ENCODE peak calls at places on chromosomes 6 and 20, in nine cellular contexts. O is NB4; A is Peyer's patch; Q is OCI-LY7; L is heart left ventricle; F is Caco-2; B is DND-41; T is IMR-90; D is CD8-positive, alpha-beta T cell. E is an unnamed sample.

GRCh38 chr6:108847738-108848115 is 495 bp upstream of the ARMC2 start:
- DNase-seq in O (no peak), A (no peak), Q (no peak), L (no peak), F (peak), B (no peak), T (no peak), D (no peak), E (no peak)

GRCh38 chr6:113120577-113121285 is 736.4 kb upstream of the MARCKS start:
- DNase-seq in O (peak), A (no peak), Q (no peak), L (no peak), F (no peak), B (no peak), T (peak), D (no peak), E (no peak)

GRCh38 chr20:36677422-36677771 is 31.4 kb upstream of the SLA2 start:
- DNase-seq in O (no peak), A (no peak), Q (no peak), L (no peak), F (no peak), B (no peak), T (no peak), D (no peak), E (no peak)

GRCh38 chr20:61693055-61693600 is 372.6 kb downstream of the TAF4 start:
- DNase-seq in O (no peak), A (no peak), Q (no peak), L (no peak), F (no peak), B (no peak), T (no peak), D (no peak), E (no peak)

GRCh38 chr20:22001886-22002285 is 296.4 kb downstream of the PAX1 start:
- DNase-seq in O (no peak), A (no peak), Q (no peak), L (no peak), F (no peak), B (no peak), T (no peak), D (no peak), E (no peak)

GRCh38 chr6:40569162-40569920 is 17.8 kb downstream of the LRFN2 start:
- DNase-seq in O (no peak), A (no peak), Q (no peak), L (no peak), F (no peak), B (no peak), T (no peak), D (no peak), E (no peak)

GRCh38 chr6:7579850-7580249 is 10.1 kb upstream of the SNRNP48 start:
- DNase-seq in O (no peak), A (no peak), Q (no peak), L (no peak), F (no peak), B (no peak), T (no peak), D (no peak), E (no peak)

GRCh38 chr20:64101731-64102621 is 5.4 kb downstream of the NPBWR2 start:
- DNase-seq in O (peak), A (peak), Q (peak), L (no peak), F (peak), B (peak), T (no peak), D (peak), E (no peak)

GRCh38 chr6:162421004-162421403 is 306.6 kb downstream of the PRKN start:
- DNase-seq in O (no peak), A (no peak), Q (no peak), L (no peak), F (no peak), B (no peak), T (no peak), D (no peak), E (no peak)

GRCh38 chr20:6783752-6784725 is 16.6 kb downstream of the BMP2 start:
- DNase-seq in O (peak), A (no peak), Q (no peak), L (peak), F (no peak), B (no peak), T (no peak), D (no peak), E (no peak)

GRCh38 chr6:157789861-157790260 is 33.2 kb upstream of the SNX9 start:
- DNase-seq in O (peak), A (no peak), Q (no peak), L (no peak), F (peak), B (no peak), T (no peak), D (no peak), E (no peak)

GRCh38 chr6:3928111-3928510 is 78.9 kb downstream of the FAM50B start:
- DNase-seq in O (no peak), A (no peak), Q (no peak), L (no peak), F (no peak), B (no peak), T (no peak), D (no peak), E (no peak)

GRCh38 chr6:52241819-52242218 is 2.5 kb downstream of the IL17F start:
- DNase-seq in O (no peak), A (no peak), Q (no peak), L (no peak), F (no peak), B (no peak), T (no peak), D (no peak), E (no peak)

GRCh38 chr6:119552016-119552415 is 202.5 kb upstream of the MAN1A1 start:
- DNase-seq in O (no peak), A (no peak), Q (no peak), L (no peak), F (no peak), B (no peak), T (no peak), D (no peak), E (no peak)

GRCh38 chr20:20395856-20396600 is 28.1 kb downstream of the INSM1 start:
- DNase-seq in O (no peak), A (no peak), Q (no peak), L (no peak), F (no peak), B (no peak), T (no peak), D (no peak), E (no peak)

GRCh38 chr6:18091382-18091781 is 31.1 kb downstream of the NHLRC1 start:
- DNase-seq in O (no peak), A (no peak), Q (no peak), L (no peak), F (no peak), B (no peak), T (no peak), D (no peak), E (no peak)

GRCh38 chr6:148440877-148441453 is 98.3 kb downstream of the SASH1 start:
- DNase-seq in O (no peak), A (peak), Q (no peak), L (peak), F (no peak), B (no peak), T (peak), D (no peak), E (no peak)

GRCh38 chr6:139334791-139335446 is 39.5 kb downstream of the CITED2 start:
- DNase-seq in O (peak), A (no peak), Q (no peak), L (peak), F (no peak), B (no peak), T (peak), D (no peak), E (no peak)

GRCh38 chr6:9116026-9116425 is 680.7 kb upstream of the SLC35B3 start:
- DNase-seq in O (peak), A (no peak), Q (no peak), L (no peak), F (no peak), B (no peak), T (peak), D (no peak), E (no peak)

GRCh38 chr20:43238833-43239232 is 49.1 kb upstream of the PTPRT start:
- DNase-seq in O (no peak), A (no peak), Q (peak), L (no peak), F (peak), B (no peak), T (no peak), D (no peak), E (peak)

GRCh38 chr20:22379472-22379871 is 204.9 kb downstream of the FOXA2 start:
- DNase-seq in O (peak), A (no peak), Q (no peak), L (no peak), F (no peak), B (no peak), T (no peak), D (no peak), E (no peak)

GRCh38 chr6:151681426-151682059 is 125.9 kb upstream of the ESR1 start:
- DNase-seq in O (no peak), A (no peak), Q (no peak), L (peak), F (no peak), B (peak), T (no peak), D (no peak), E (no peak)

GRCh38 chr6:90533615-90534336 is 53.1 kb downstream of the MAP3K7 start:
- DNase-seq in O (no peak), A (no peak), Q (no peak), L (no peak), F (no peak), B (no peak), T (no peak), D (no peak), E (no peak)

GRCh38 chr6:27503436-27504030 is 30.6 kb upstream of the ZNF184 start:
- DNase-seq in O (peak), A (peak), Q (peak), L (peak), F (peak), B (peak), T (peak), D (peak), E (peak)

GRCh38 chr6:131828946-131829345 is 21.1 kb downstream of the ENPP1 start:
- DNase-seq in O (no peak), A (no peak), Q (no peak), L (no peak), F (no peak), B (no peak), T (no peak), D (no peak), E (no peak)

GRCh38 chr20:3663858-3664257 is 659 bp upstream of the GFRA4 start:
- DNase-seq in O (no peak), A (no peak), Q (no peak), L (no peak), F (no peak), B (no peak), T (no peak), D (no peak), E (no peak)

GRCh38 chr6:71394001-71394432 is 105.4 kb downstream of the OGFRL1 start:
- DNase-seq in O (no peak), A (no peak), Q (no peak), L (no peak), F (no peak), B (no peak), T (peak), D (no peak), E (no peak)

GRCh38 chr6:78611886-78612480 is 255.4 kb upstream of the IRAK1BP1 start:
- DNase-seq in O (peak), A (no peak), Q (peak), L (no peak), F (no peak), B (no peak), T (no peak), D (no peak), E (peak)

GRCh38 chr6:129852257-129852858 is 8.8 kb downstream of the TMEM244 start:
- DNase-seq in O (peak), A (no peak), Q (no peak), L (no peak), F (no peak), B (no peak), T (peak), D (no peak), E (peak)

GRCh38 chr6:135081966-135082365 is 27.3 kb upstream of the HBS1L start:
- DNase-seq in O (no peak), A (no peak), Q (no peak), L (no peak), F (no peak), B (no peak), T (no peak), D (no peak), E (no peak)

GRCh38 chr6:141335476-141335875 is 797.2 kb upstream of the GJE1 start:
- DNase-seq in O (no peak), A (no peak), Q (no peak), L (no peak), F (no peak), B (no peak), T (no peak), D (no peak), E (no peak)

GRCh38 chr20:63483834-63484233 is 11.4 kb upstream of the KCNQ2 start:
- DNase-seq in O (no peak), A (no peak), Q (no peak), L (no peak), F (peak), B (no peak), T (no peak), D (no peak), E (no peak)

GRCh38 chr20:48785256-48785655 is 42.5 kb downstream of the PREX1 start:
- DNase-seq in O (no peak), A (no peak), Q (no peak), L (no peak), F (no peak), B (no peak), T (no peak), D (no peak), E (no peak)

GRCh38 chr20:20491110-20491783 is 123.3 kb downstream of the INSM1 start:
- DNase-seq in O (no peak), A (no peak), Q (no peak), L (no peak), F (no peak), B (no peak), T (peak), D (no peak), E (no peak)

GRCh38 chr20:31516651-31517050 is 2.4 kb downstream of the HM13 start:
- DNase-seq in O (no peak), A (no peak), Q (no peak), L (no peak), F (no peak), B (no peak), T (no peak), D (no peak), E (no peak)

GRCh38 chr20:31516166-31516565 is 1.9 kb downstream of the HM13 start:
- DNase-seq in O (no peak), A (no peak), Q (no peak), L (no peak), F (no peak), B (no peak), T (no peak), D (no peak), E (no peak)

GRCh38 chr20:31514154-31515071 is at the start of gene HM13:
- DNase-seq in O (peak), A (peak), Q (peak), L (peak), F (peak), B (peak), T (peak), D (peak), E (peak)

GRCh38 chr20:31515072-31515774 is 981 bp downstream of the HM13 start:
- DNase-seq in O (no peak), A (no peak), Q (no peak), L (no peak), F (no peak), B (no peak), T (no peak), D (no peak), E (no peak)

DNA sequence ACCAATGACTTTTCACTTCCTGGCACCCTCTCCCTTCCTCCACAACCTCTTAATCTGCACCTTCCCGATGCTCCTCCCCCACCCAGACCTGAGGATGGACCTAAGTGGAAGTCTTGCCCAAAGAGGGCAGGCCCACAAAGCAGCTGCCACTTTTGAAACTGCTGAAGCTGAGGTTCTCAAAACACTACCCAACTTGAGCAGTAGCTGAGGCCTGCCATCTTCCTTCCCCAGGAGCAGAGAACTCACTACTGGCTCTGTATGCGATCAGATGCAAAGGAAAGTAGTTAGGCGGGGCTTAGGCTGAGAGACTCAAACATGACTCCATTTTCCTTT is 1.5 kb downstream of the HM13 start:
- DNase-seq in O (peak), A (no peak), Q (peak), L (no peak), F (no peak), B (no peak), T (no peak), D (no peak), E (no peak)
- H3K4me3 ChIP-seq in O (peak), A (peak), Q (peak), L (peak), F (peak), B (peak), T (peak), D (no peak), E (peak)

DNA sequence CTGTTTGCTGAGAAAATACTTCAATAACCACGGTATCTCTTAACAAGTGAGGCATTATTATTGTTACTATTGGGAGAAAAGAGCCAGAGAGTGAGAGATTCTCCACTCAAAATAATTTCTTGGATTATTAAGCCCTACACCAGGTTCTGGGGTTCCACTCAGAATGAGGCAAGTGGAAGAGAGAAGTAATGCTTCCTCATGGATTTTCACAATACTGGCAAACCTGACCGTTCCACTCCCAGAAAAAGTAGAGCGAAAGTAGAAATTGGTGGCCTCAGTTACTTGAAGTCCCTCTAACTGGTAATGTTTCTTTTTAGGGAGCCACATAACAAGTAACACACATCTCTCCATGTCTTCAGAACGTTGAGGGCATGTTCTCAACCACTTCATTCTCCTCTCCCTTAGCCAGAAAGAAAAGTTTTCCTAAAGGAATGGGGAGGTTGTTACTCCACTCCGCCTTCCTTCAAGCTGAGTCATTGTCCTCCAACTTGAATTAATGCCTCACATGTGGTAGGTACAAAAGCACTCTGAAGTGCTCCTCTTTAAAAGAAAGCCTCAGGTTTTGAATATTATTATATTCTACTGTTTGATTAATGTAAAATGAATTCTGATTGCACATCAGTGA is 1.9 kb downstream of the BAG2 start:
- DNase-seq in O (peak), A (no peak), Q (no peak), L (no peak), F (peak), B (no peak), T (peak), D (no peak), E (no peak)
- H3K4me3 ChIP-seq in O (peak), A (peak), Q (peak), L (no peak), F (peak), B (peak), T (peak), D (peak), E (peak)

DNA sequence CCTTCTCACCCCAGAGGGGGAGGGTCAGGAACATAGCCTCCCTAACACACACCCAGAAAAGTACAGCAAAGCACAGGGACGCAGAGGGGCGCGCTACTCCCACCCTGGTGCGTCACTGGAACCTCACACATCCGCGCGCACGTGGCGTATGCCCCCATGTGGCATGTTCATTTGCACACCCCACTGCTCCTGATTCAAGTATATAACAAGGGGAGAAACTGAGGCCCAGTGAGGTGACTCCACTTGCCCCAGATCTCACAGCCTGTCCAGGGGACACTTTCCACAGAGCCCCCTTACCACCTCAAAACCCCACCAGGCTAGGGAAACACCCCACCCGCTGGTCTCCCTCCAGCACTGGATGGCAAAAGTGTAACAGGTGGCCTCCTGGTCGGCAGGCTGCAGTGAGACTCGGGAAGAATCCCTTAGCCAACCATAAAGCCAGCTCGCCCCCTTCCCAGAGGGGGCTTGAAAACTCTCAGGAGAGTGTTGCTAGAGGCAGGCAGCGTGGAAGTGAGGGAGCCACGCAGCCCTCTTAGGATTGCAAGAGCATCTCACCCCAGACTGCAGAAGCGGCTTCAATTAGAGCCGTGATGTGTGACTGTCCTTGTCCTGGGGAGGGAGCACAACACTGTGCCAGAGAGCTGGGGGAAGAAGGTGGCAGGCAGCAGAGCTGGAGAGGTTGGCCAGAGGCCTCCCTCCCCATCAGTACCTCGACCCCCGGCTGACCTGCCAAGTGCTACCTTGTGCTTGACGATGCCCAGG is at the start of gene GRM4:
- DNase-seq in O (peak), A (no peak), Q (no peak), L (no peak), F (no peak), B (no peak), T (no peak), D (no peak), E (no peak)
- H3K4me3 ChIP-seq in O (no peak), A (peak), Q (peak), L (peak), F (peak), B (no peak), T (peak), D (peak), E (peak)

GRCh38 chr6:101398716-101399626 is 5.5 kb downstream of the GRIK2 start:
- DNase-seq in O (no peak), A (no peak), Q (no peak), L (no peak), F (no peak), B (no peak), T (peak), D (no peak), E (no peak)
- H3K4me3 ChIP-seq in O (no peak), A (no peak), Q (no peak), L (no peak), F (no peak), B (no peak), T (peak), D (no peak), E (no peak)

DNA sequence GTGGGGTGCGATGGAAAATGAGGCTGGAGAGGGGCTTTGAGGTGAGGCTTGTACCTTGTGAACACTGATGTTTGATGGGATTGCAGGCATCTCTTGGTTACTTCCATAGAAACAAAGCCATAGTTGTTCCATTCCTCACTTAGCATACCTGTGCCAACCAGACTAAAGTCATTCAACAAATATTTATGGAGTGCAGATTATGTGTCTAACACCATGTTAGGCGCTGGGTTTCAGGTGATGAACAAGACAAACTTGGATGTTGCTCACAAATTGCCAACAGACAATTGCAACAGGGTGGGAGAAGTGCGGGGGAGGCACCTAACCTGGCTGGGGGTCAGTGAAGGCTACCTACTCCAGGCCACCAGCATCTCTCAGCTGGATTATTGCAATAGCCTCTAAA is 1.5 kb downstream of the TTPAL start:
- DNase-seq in O (no peak), A (no peak), Q (no peak), L (no peak), F (no peak), B (no peak), T (no peak), D (no peak), E (no peak)
- H3K4me3 ChIP-seq in O (no peak), A (no peak), Q (peak), L (no peak), F (no peak), B (peak), T (no peak), D (no peak), E (no peak)

DNA sequence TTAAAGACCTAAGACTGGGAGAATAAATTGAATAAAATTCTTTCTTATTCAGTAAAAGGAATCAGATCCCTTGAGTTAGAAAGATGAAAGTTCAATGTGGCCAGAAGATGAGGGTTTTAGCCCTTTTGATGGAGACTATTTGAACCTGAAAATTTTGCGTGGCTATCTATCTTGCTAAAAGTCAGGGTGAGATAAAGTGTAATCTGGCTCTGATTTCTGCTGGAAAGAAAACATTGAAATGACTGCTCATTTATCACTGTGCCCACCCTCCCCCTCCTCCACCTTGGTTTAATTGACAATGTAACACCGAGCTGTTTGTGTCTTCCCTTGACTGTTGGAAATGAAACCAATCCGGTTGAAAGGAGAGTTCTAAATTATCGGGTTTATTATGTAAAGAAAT is 32.9 kb upstream of the TCF21 start:
- DNase-seq in O (no peak), A (no peak), Q (no peak), L (no peak), F (no peak), B (no peak), T (no peak), D (no peak), E (no peak)
- H3K4me3 ChIP-seq in O (no peak), A (no peak), Q (no peak), L (no peak), F (no peak), B (no peak), T (no peak), D (no peak), E (no peak)